ENCODE peak calls at places on chromosomes 3 and 15, in five cellular contexts. J is Calu3; A is activated CD8-positive, alpha-beta memory T cell treated with anti-CD3 and anti-CD28 coated beads, Interleukin-2, amount 50 U/mL, for 48 hours; K is CD4-positive, alpha-beta T cell; R is naive thymus-derived CD8-positive, alpha-beta T cell. I is an unnamed sample.
A peak's percentile ranks its signal among the peaks of the same experiment; 100 is the strongest.

GRCh38 chr15:92343869-92344643 is 49.6 kb upstream of the ST8SIA2 start:
- DNase-seq in J (no peak), A (no peak), K (no peak), R (no peak), I (no peak)

GRCh38 chr15:95770191-95770590 is 560.3 kb upstream of the NR2F2 start:
- DNase-seq in J (peak; percentile 69), A (no peak), K (no peak), R (no peak), I (no peak)

GRCh38 chr15:75640483-75641175 is 605 bp upstream of the IMP3 start:
- DNase-seq in J (peak; percentile 60), A (peak; percentile 86), K (peak; percentile 54), R (peak; percentile 75), I (peak; percentile 10)

GRCh38 chr15:41629436-41629835 is 30.8 kb upstream of the MGA start:
- DNase-seq in J (no peak), A (no peak), K (no peak), R (no peak), I (no peak)

GRCh38 chr3:120163023-120163422 is 68.8 kb upstream of the GSK3B start:
- DNase-seq in J (no peak), A (no peak), K (no peak), R (no peak), I (no peak)

GRCh38 chr15:93028111-93028631 is 60.8 kb downstream of the RGMA start:
- DNase-seq in J (no peak), A (peak; percentile 49), K (no peak), R (no peak), I (no peak)

GRCh38 chr15:63372018-63372705 is 9.5 kb downstream of the CA12 start:
- DNase-seq in J (peak; percentile 52), A (peak; percentile 63), K (no peak), R (no peak), I (no peak)

GRCh38 chr15:62428259-62428658 is 263.2 kb upstream of the C2CD4B start:
- DNase-seq in J (no peak), A (no peak), K (no peak), R (no peak), I (no peak)

GRCh38 chr3:45978348-45978747 is 17.3 kb downstream of the FYCO1 start:
- DNase-seq in J (peak; percentile 71), A (no peak), K (peak; percentile 56), R (peak; percentile 27), I (no peak)

GRCh38 chr15:77037475-77038209 is 33.3 kb downstream of the TSPAN3 start:
- DNase-seq in J (no peak), A (no peak), K (peak; percentile 31), R (no peak), I (no peak)

GRCh38 chr15:25508369-25509002 is 69.7 kb upstream of the UBE3A start:
- DNase-seq in J (no peak), A (no peak), K (no peak), R (peak; percentile 21), I (no peak)

GRCh38 chr3:13308406-13308805 is 111.7 kb downstream of the NUP210 start:
- DNase-seq in J (peak; percentile 47), A (no peak), K (no peak), R (peak; percentile 41), I (no peak)

GRCh38 chr15:93202405-93202804 is 113.4 kb upstream of the RGMA start:
- DNase-seq in J (no peak), A (no peak), K (no peak), R (no peak), I (no peak)

GRCh38 chr3:176734146-176734545 is 463.1 kb downstream of the TBL1XR1 start:
- DNase-seq in J (no peak), A (no peak), K (no peak), R (no peak), I (no peak)

GRCh38 chr3:114178770-114179368 is at the start of gene DRD3:
- DNase-seq in J (peak; percentile 34), A (no peak), K (no peak), R (peak; percentile 9), I (no peak)

GRCh38 chr3:4834403-4834866 is 144.8 kb upstream of the BHLHE40 start:
- DNase-seq in J (no peak), A (peak; percentile 84), K (peak; percentile 63), R (peak; percentile 49), I (peak; percentile 3)

GRCh38 chr3:73766599-73767378 is 142.0 kb upstream of the PDZRN3 start:
- DNase-seq in J (no peak), A (no peak), K (no peak), R (no peak), I (no peak)

GRCh38 chr3:69901802-69902201 is 97.7 kb upstream of the SAMMSON start:
- DNase-seq in J (no peak), A (no peak), K (no peak), R (no peak), I (no peak)

GRCh38 chr3:156751461-156752025 is 74.6 kb upstream of the LEKR1 start:
- DNase-seq in J (no peak), A (no peak), K (no peak), R (no peak), I (no peak)

GRCh38 chr3:24837601-24838000 is 343.0 kb upstream of the THRB start:
- DNase-seq in J (no peak), A (no peak), K (no peak), R (no peak), I (no peak)

GRCh38 chr3:150744041-150745026 is 18.6 kb downstream of the SIAH2 start:
- DNase-seq in J (no peak), A (no peak), K (no peak), R (no peak), I (no peak)

GRCh38 chr15:52438047-52438446 is 90.6 kb downstream of the MYO5A start:
- DNase-seq in J (no peak), A (no peak), K (no peak), R (no peak), I (no peak)

GRCh38 chr3:46191730-46192129 is 16.4 kb downstream of the CCR1 start:
- DNase-seq in J (no peak), A (no peak), K (no peak), R (no peak), I (no peak)

GRCh38 chr15:95609096-95609495 is 721.4 kb upstream of the NR2F2 start:
- DNase-seq in J (no peak), A (no peak), K (no peak), R (no peak), I (no peak)

GRCh38 chr3:86988235-86988634 is 2.7 kb downstream of the VGLL3 start:
- DNase-seq in J (no peak), A (no peak), K (no peak), R (no peak), I (no peak)

GRCh38 chr15:29135702-29136426 is 133.8 kb downstream of the NSMCE3 start:
- DNase-seq in J (no peak), A (no peak), K (peak; percentile 24), R (no peak), I (no peak)

GRCh38 chr3:37902674-37903073 is 41.0 kb downstream of the CTDSPL start:
- DNase-seq in J (no peak), A (no peak), K (no peak), R (no peak), I (no peak)

GRCh38 chr3:26015752-26016151 is 225.9 kb downstream of the OXSM start:
- DNase-seq in J (no peak), A (no peak), K (no peak), R (no peak), I (no peak)

I was measured in effector CD8-positive, alpha-beta T cell.